ENCODE peak calls at places on chromosome 5, in four cellular contexts. F is ascending aorta, E is ovary, T is stomach. B is an unnamed sample.

GRCh38 chr5:167294861-167295685 is 996.4 kb upstream of the WWC1 start:
- DNase-seq in F (no peak), E (no peak), T (no peak), B (no peak)

GRCh38 chr5:150410524-150411244 is 2.0 kb downstream of the CD74 start:
- DNase-seq in F (no peak), E (peak), T (peak), B (no peak)

GRCh38 chr5:131262953-131263541 is 806 bp upstream of the CDC42SE2 start:
- DNase-seq in F (no peak), E (no peak), T (no peak), B (no peak)

GRCh38 chr5:92394935-92395334 is 1011.8 kb upstream of the ARRDC3 start:
- DNase-seq in F (no peak), E (no peak), T (no peak), B (no peak)

GRCh38 chr5:73605223-73606087 is 20.5 kb upstream of the ARHGEF28 start:
- DNase-seq in F (no peak), E (no peak), T (peak), B (no peak)

GRCh38 chr5:133235696-133236426 is 184.0 kb downstream of the HSPA4 start:
- DNase-seq in F (no peak), E (no peak), T (no peak), B (no peak)

GRCh38 chr5:62064993-62065392 is 241.0 kb upstream of the KIF2A start:
- DNase-seq in F (no peak), E (no peak), T (no peak), B (no peak)

GRCh38 chr5:179285236-179285635 is 60.0 kb downstream of the ADAMTS2 start:
- DNase-seq in F (no peak), E (peak), T (no peak), B (peak)

GRCh38 chr5:180160822-180161221 is 48.2 kb downstream of the RASGEF1C start:
- DNase-seq in F (no peak), E (no peak), T (no peak), B (no peak)

GRCh38 chr5:11511878-11512277 is 392.4 kb downstream of the CTNND2 start:
- DNase-seq in F (no peak), E (no peak), T (no peak), B (no peak)

GRCh38 chr5:159031513-159031912 is 68.2 kb downstream of the EBF1 start:
- DNase-seq in F (no peak), E (no peak), T (no peak), B (no peak)

GRCh38 chr5:5772202-5772601 is 349.7 kb downstream of the ICE1 start:
- DNase-seq in F (no peak), E (no peak), T (no peak), B (no peak)

GRCh38 chr5:59559323-59559722 is 334.2 kb downstream of the PDE4D start:
- DNase-seq in F (no peak), E (no peak), T (no peak), B (no peak)

GRCh38 chr5:149730620-149731331 is 666 bp downstream of the PPARGC1B start:
- DNase-seq in F (no peak), E (peak), T (peak), B (no peak)

GRCh38 chr5:12985142-12985541 is 959.3 kb downstream of the DNAH5 start:
- DNase-seq in F (no peak), E (no peak), T (no peak), B (no peak)

GRCh38 chr5:111296570-111296969 is 72.4 kb downstream of the CAMK4 start:
- DNase-seq in F (no peak), E (no peak), T (no peak), B (no peak)

GRCh38 chr5:123299124-123299523 is 124.1 kb downstream of the CEP120 start:
- DNase-seq in F (no peak), E (no peak), T (no peak), B (no peak)

GRCh38 chr5:179143446-179143845 is 83.3 kb downstream of the ZNF354C start:
- DNase-seq in F (no peak), E (no peak), T (no peak), B (no peak)

GRCh38 chr5:75052461-75053285 is at the start of gene GCNT4:
- DNase-seq in F (no peak), E (no peak), T (peak), B (peak)

GRCh38 chr5:178432421-178433272 is 157.5 kb downstream of the COL23A1 start:
- DNase-seq in F (no peak), E (no peak), T (no peak), B (peak)

GRCh38 chr5:123807177-123807900 is 295.4 kb downstream of the CSNK1G3 start:
- DNase-seq in F (no peak), E (no peak), T (no peak), B (no peak)

GRCh38 chr5:173969167-173970049 is 19.6 kb upstream of the C5orf47 start:
- DNase-seq in F (no peak), E (no peak), T (no peak), B (no peak)

GRCh38 chr5:78253201-78253600 is 41.3 kb downstream of the AP3B1 start:
- DNase-seq in F (no peak), E (no peak), T (no peak), B (no peak)

GRCh38 chr5:154761062-154761740 is 6.0 kb downstream of the LARP1 start:
- DNase-seq in F (no peak), E (no peak), T (no peak), B (no peak)

GRCh38 chr5:151079838-151080619 is 805 bp downstream of the TNIP1 start:
- DNase-seq in F (no peak), E (no peak), T (no peak), B (no peak)

GRCh38 chr5:62717211-62717927 is 138.8 kb downstream of the LRRC70 start:
- DNase-seq in F (no peak), E (no peak), T (no peak), B (no peak)

GRCh38 chr5:83844320-83845068 is 123.8 kb upstream of the HAPLN1 start:
- DNase-seq in F (no peak), E (no peak), T (no peak), B (no peak)

GRCh38 chr5:154900071-154900470 is 37.9 kb downstream of the GEMIN5 start:
- DNase-seq in F (no peak), E (no peak), T (no peak), B (no peak)

GRCh38 chr5:39424751-39425524 is at the start of gene DAB2:
- DNase-seq in F (peak), E (peak), T (peak), B (peak)
- TF ChIP-seq CTCF in F (peak), E (peak), T (no peak), B (no peak)

GRCh38 chr5:91345466-91345865 is 37.7 kb downstream of the ARRDC3 start:
- DNase-seq in F (no peak), E (no peak), T (no peak), B (no peak)
- H3K27ac ChIP-seq in F (no peak), E (no peak), T (no peak), B (no peak)

GRCh38 chr5:160310910-160311295 is 1.5 kb downstream of the CCNJL start:
- DNase-seq in F (no peak), E (no peak), T (no peak), B (no peak)
- H3K4me3 ChIP-seq in F (no peak), E (no peak), T (peak), B (no peak)

DNA sequence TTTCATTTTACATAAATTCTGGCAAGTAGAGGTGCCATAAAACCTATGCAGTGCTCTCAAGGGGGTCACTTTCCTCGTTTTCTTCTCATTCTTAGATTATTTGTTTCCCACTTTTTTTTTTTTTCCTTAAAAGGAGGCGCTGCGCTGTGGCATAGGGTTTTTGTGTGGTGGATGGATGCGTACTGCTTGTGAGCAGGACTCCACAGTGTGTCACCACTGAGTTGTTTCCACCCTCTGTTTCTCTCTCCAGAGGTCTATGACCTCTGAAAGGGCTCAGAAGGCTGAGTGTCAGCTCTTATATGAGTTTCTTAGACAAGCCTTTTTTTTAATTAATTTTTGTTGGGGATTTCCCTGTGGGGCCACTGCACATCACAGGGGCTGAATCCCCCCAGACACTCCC is 13.6 kb upstream of the CLTB start:
- DNase-seq in F (no peak), E (no peak), T (no peak), B (no peak)
- TF ChIP-seq CTCF in F (no peak), E (no peak), T (no peak), B (no peak)

B was measured in coronary artery.